ENCODE peak calls at places on chromosome 6, in ten cellular contexts. One of them, this sample, is unnamed.

GRCh38 chr6:13508711-13509705 is 21.6 kb upstream of the GFOD1 start:
- DNase-seq in iPS-NIHi11: no peak
- DNase-seq in NB4: no peak
- DNase-seq in endothelial cell of umbilical vein: no peak
- DNase-seq in foreskin fibroblast: peak
- DNase-seq in H54: no peak
- DNase-seq in activated naive CD4-positive, alpha-beta T cell: no peak
- DNase-seq in mammary epithelial cell: no peak
- DNase-seq in activated CD4-positive, CD25-positive, alpha-beta regulatory T cell treated with anti-CD3 and anti-CD28 coated beads, Interleukin-2, amount 50 U/mL, for 72 hours: no peak
- DNase-seq in PC-3: peak
- DNase-seq in this sample: no peak

GRCh38 chr6:42572523-42572922 is 8.7 kb downstream of the UBR2 start:
- DNase-seq in iPS-NIHi11: no peak
- DNase-seq in NB4: peak
- DNase-seq in endothelial cell of umbilical vein: no peak
- DNase-seq in foreskin fibroblast: no peak
- DNase-seq in H54: no peak
- DNase-seq in activated naive CD4-positive, alpha-beta T cell: no peak
- DNase-seq in mammary epithelial cell: no peak
- DNase-seq in activated CD4-positive, CD25-positive, alpha-beta regulatory T cell treated with anti-CD3 and anti-CD28 coated beads, Interleukin-2, amount 50 U/mL, for 72 hours: no peak
- DNase-seq in PC-3: no peak
- DNase-seq in this sample: peak

GRCh38 chr6:154249499-154250298 is 106.9 kb downstream of the IPCEF1 start:
- DNase-seq in iPS-NIHi11: no peak
- DNase-seq in NB4: peak
- DNase-seq in endothelial cell of umbilical vein: no peak
- DNase-seq in foreskin fibroblast: no peak
- DNase-seq in H54: no peak
- DNase-seq in activated naive CD4-positive, alpha-beta T cell: no peak
- DNase-seq in mammary epithelial cell: no peak
- DNase-seq in activated CD4-positive, CD25-positive, alpha-beta regulatory T cell treated with anti-CD3 and anti-CD28 coated beads, Interleukin-2, amount 50 U/mL, for 72 hours: peak
- DNase-seq in PC-3: no peak
- DNase-seq in this sample: no peak

GRCh38 chr6:9647043-9647520 is 767.8 kb downstream of the TFAP2A start:
- DNase-seq in iPS-NIHi11: no peak
- DNase-seq in NB4: no peak
- DNase-seq in endothelial cell of umbilical vein: no peak
- DNase-seq in foreskin fibroblast: no peak
- DNase-seq in H54: no peak
- DNase-seq in activated naive CD4-positive, alpha-beta T cell: no peak
- DNase-seq in mammary epithelial cell: no peak
- DNase-seq in activated CD4-positive, CD25-positive, alpha-beta regulatory T cell treated with anti-CD3 and anti-CD28 coated beads, Interleukin-2, amount 50 U/mL, for 72 hours: no peak
- DNase-seq in PC-3: no peak
- DNase-seq in this sample: no peak

GRCh38 chr6:45075246-45075645 is 252.9 kb upstream of the RUNX2 start:
- DNase-seq in iPS-NIHi11: no peak
- DNase-seq in NB4: no peak
- DNase-seq in endothelial cell of umbilical vein: peak
- DNase-seq in foreskin fibroblast: peak
- DNase-seq in H54: peak
- DNase-seq in activated naive CD4-positive, alpha-beta T cell: no peak
- DNase-seq in mammary epithelial cell: peak
- DNase-seq in activated CD4-positive, CD25-positive, alpha-beta regulatory T cell treated with anti-CD3 and anti-CD28 coated beads, Interleukin-2, amount 50 U/mL, for 72 hours: no peak
- DNase-seq in PC-3: peak
- DNase-seq in this sample: no peak

GRCh38 chr6:73121421-73121993 is 103.8 kb downstream of the KHDC1L start:
- DNase-seq in iPS-NIHi11: peak
- DNase-seq in NB4: no peak
- DNase-seq in endothelial cell of umbilical vein: peak
- DNase-seq in foreskin fibroblast: peak
- DNase-seq in H54: no peak
- DNase-seq in activated naive CD4-positive, alpha-beta T cell: no peak
- DNase-seq in mammary epithelial cell: peak
- DNase-seq in activated CD4-positive, CD25-positive, alpha-beta regulatory T cell treated with anti-CD3 and anti-CD28 coated beads, Interleukin-2, amount 50 U/mL, for 72 hours: no peak
- DNase-seq in PC-3: peak
- DNase-seq in this sample: peak

GRCh38 chr6:129209355-129209754 is 326.4 kb downstream of the LAMA2 start:
- DNase-seq in iPS-NIHi11: no peak
- DNase-seq in NB4: no peak
- DNase-seq in endothelial cell of umbilical vein: no peak
- DNase-seq in foreskin fibroblast: no peak
- DNase-seq in H54: no peak
- DNase-seq in activated naive CD4-positive, alpha-beta T cell: no peak
- DNase-seq in mammary epithelial cell: no peak
- DNase-seq in activated CD4-positive, CD25-positive, alpha-beta regulatory T cell treated with anti-CD3 and anti-CD28 coated beads, Interleukin-2, amount 50 U/mL, for 72 hours: no peak
- DNase-seq in PC-3: no peak
- DNase-seq in this sample: no peak

GRCh38 chr6:157586476-157587126 is 205.6 kb downstream of the ZDHHC14 start:
- DNase-seq in iPS-NIHi11: no peak
- DNase-seq in NB4: no peak
- DNase-seq in endothelial cell of umbilical vein: no peak
- DNase-seq in foreskin fibroblast: no peak
- DNase-seq in H54: no peak
- DNase-seq in activated naive CD4-positive, alpha-beta T cell: no peak
- DNase-seq in mammary epithelial cell: no peak
- DNase-seq in activated CD4-positive, CD25-positive, alpha-beta regulatory T cell treated with anti-CD3 and anti-CD28 coated beads, Interleukin-2, amount 50 U/mL, for 72 hours: no peak
- DNase-seq in PC-3: no peak
- DNase-seq in this sample: no peak

GRCh38 chr6:36758516-36759176 is 61.0 kb downstream of the RAB44 start:
- DNase-seq in iPS-NIHi11: peak
- DNase-seq in NB4: no peak
- DNase-seq in endothelial cell of umbilical vein: no peak
- DNase-seq in foreskin fibroblast: no peak
- DNase-seq in H54: no peak
- DNase-seq in activated naive CD4-positive, alpha-beta T cell: no peak
- DNase-seq in mammary epithelial cell: no peak
- DNase-seq in activated CD4-positive, CD25-positive, alpha-beta regulatory T cell treated with anti-CD3 and anti-CD28 coated beads, Interleukin-2, amount 50 U/mL, for 72 hours: no peak
- DNase-seq in PC-3: no peak
- DNase-seq in this sample: no peak

GRCh38 chr6:108565091-108565766 is 4.5 kb downstream of the FOXO3 start:
- DNase-seq in iPS-NIHi11: no peak
- DNase-seq in NB4: peak
- DNase-seq in endothelial cell of umbilical vein: peak
- DNase-seq in foreskin fibroblast: peak
- DNase-seq in H54: no peak
- DNase-seq in activated naive CD4-positive, alpha-beta T cell: no peak
- DNase-seq in mammary epithelial cell: peak
- DNase-seq in activated CD4-positive, CD25-positive, alpha-beta regulatory T cell treated with anti-CD3 and anti-CD28 coated beads, Interleukin-2, amount 50 U/mL, for 72 hours: no peak
- DNase-seq in PC-3: peak
- DNase-seq in this sample: peak

GRCh38 chr6:31797607-31798006 is 2.1 kb upstream of the VARS1 start:
- DNase-seq in iPS-NIHi11: no peak
- DNase-seq in NB4: no peak
- DNase-seq in endothelial cell of umbilical vein: no peak
- DNase-seq in foreskin fibroblast: no peak
- DNase-seq in H54: no peak
- DNase-seq in activated naive CD4-positive, alpha-beta T cell: no peak
- DNase-seq in mammary epithelial cell: no peak
- DNase-seq in activated CD4-positive, CD25-positive, alpha-beta regulatory T cell treated with anti-CD3 and anti-CD28 coated beads, Interleukin-2, amount 50 U/mL, for 72 hours: no peak
- DNase-seq in PC-3: no peak
- DNase-seq in this sample: no peak

GRCh38 chr6:141969201-141969600 is 163.5 kb upstream of the GJE1 start:
- DNase-seq in iPS-NIHi11: no peak
- DNase-seq in NB4: no peak
- DNase-seq in endothelial cell of umbilical vein: no peak
- DNase-seq in foreskin fibroblast: peak
- DNase-seq in H54: no peak
- DNase-seq in activated naive CD4-positive, alpha-beta T cell: no peak
- DNase-seq in mammary epithelial cell: no peak
- DNase-seq in activated CD4-positive, CD25-positive, alpha-beta regulatory T cell treated with anti-CD3 and anti-CD28 coated beads, Interleukin-2, amount 50 U/mL, for 72 hours: no peak
- DNase-seq in PC-3: no peak
- DNase-seq in this sample: no peak

GRCh38 chr6:114195736-114196403 is 147.0 kb downstream of the HS3ST5 start:
- DNase-seq in iPS-NIHi11: no peak
- DNase-seq in NB4: no peak
- DNase-seq in endothelial cell of umbilical vein: no peak
- DNase-seq in foreskin fibroblast: no peak
- DNase-seq in H54: no peak
- DNase-seq in activated naive CD4-positive, alpha-beta T cell: no peak
- DNase-seq in mammary epithelial cell: no peak
- DNase-seq in activated CD4-positive, CD25-positive, alpha-beta regulatory T cell treated with anti-CD3 and anti-CD28 coated beads, Interleukin-2, amount 50 U/mL, for 72 hours: no peak
- DNase-seq in PC-3: no peak
- DNase-seq in this sample: no peak

This sample was measured in Kasumi-1.